ENCODE peak calls at places on chromosomes 13 and 19, in ten cellular contexts. H, C, P, Q, A, T, B, G, D and S are unnamed samples.

GRCh38 chr19:4042731-4043082 is 24.0 kb downstream of the ZBTB7A start:
- DNase-seq in G (no peak), P (no peak), T (no peak), D (no peak), Q (peak), C (no peak), A (peak), B (no peak), H (no peak), S (no peak)

GRCh38 chr13:91185294-91185863 is 162.1 kb upstream of the MIR17HG start:
- DNase-seq in H (peak), B (no peak), G (no peak), Q (no peak), C (no peak), D (no peak), A (no peak), T (peak), P (no peak), S (peak)

GRCh38 chr13:68190826-68191225 is 960.7 kb upstream of the PCDH9 start:
- DNase-seq in D (no peak), P (peak), H (no peak), G (no peak), C (no peak), A (no peak), B (no peak), T (peak), Q (peak), S (peak)

GRCh38 chr13:30774214-30774730 is 38.9 kb downstream of the ALOX5AP start:
- DNase-seq in B (no peak), C (no peak), G (peak), Q (no peak), D (no peak), P (no peak), A (no peak), T (no peak), H (no peak), S (no peak)

GRCh38 chr13:94327318-94327717 is 152.2 kb downstream of the DCT start:
- DNase-seq in P (no peak), C (no peak), B (no peak), T (no peak), G (peak), A (no peak), D (no peak), Q (no peak), H (no peak), S (peak)

GRCh38 chr13:20191311-20191901 is 1.3 kb downstream of the GJB2 start:
- DNase-seq in Q (peak), B (no peak), C (no peak), G (no peak), H (peak), P (peak), A (no peak), D (no peak), T (no peak), S (no peak)

GRCh38 chr19:48868196-48868886 is at the start of gene PLEKHA4:
- DNase-seq in A (peak), T (peak), H (peak), C (no peak), Q (peak), B (no peak), P (no peak), G (no peak), D (no peak), S (peak)

GRCh38 chr13:75395056-75395455 is 86.9 kb downstream of the TBC1D4 start:
- DNase-seq in Q (no peak), B (no peak), P (no peak), A (no peak), D (no peak), C (no peak), G (peak), H (no peak), T (no peak), S (no peak)

GRCh38 chr19:4636151-4636717 is 3.1 kb upstream of the TNFAIP8L1 start:
- DNase-seq in G (peak), T (peak), Q (peak), D (no peak), A (peak), C (no peak), B (peak), P (peak), H (no peak), S (peak)

GRCh38 chr13:98466634-98467236 is 110.2 kb downstream of the STK24 start:
- DNase-seq in H (peak), T (peak), P (peak), B (no peak), A (peak), D (no peak), G (peak), C (peak), Q (no peak), S (peak)

GRCh38 chr19:14560776-14561108 is 11.1 kb downstream of the NDUFB7 start:
- DNase-seq in P (no peak), B (no peak), C (no peak), G (no peak), Q (no peak), T (no peak), A (no peak), D (no peak), H (no peak), S (no peak)

GRCh38 chr13:35164324-35164932 is 222.4 kb downstream of the NBEA start:
- DNase-seq in T (peak), B (no peak), A (no peak), G (peak), C (peak), P (no peak), D (no peak), H (peak), Q (no peak), S (peak)

GRCh38 chr19:39301562-39301961 is 5.4 kb downstream of the IFNL1 start:
- DNase-seq in T (no peak), A (no peak), C (no peak), D (no peak), H (no peak), B (no peak), P (no peak), Q (no peak), G (no peak), S (no peak)

GRCh38 chr19:18014197-18014596 is 6.2 kb downstream of the ARRDC2 start:
- DNase-seq in G (peak), H (no peak), A (no peak), P (no peak), D (no peak), Q (no peak), T (no peak), B (no peak), C (no peak), S (no peak)

GRCh38 chr13:27131202-27131623 is 40.4 kb downstream of the USP12 start:
- DNase-seq in A (no peak), C (no peak), P (peak), G (peak), Q (no peak), B (peak), T (peak), H (peak), D (no peak), S (no peak)

GRCh38 chr19:8575467-8575997 is 1.7 kb downstream of the MYO1F start:
- DNase-seq in A (no peak), T (peak), D (no peak), B (no peak), H (peak), G (peak), P (peak), C (peak), Q (no peak), S (no peak)

GRCh38 chr13:78660130-78660857 is 1.3 kb upstream of the OBI1 start:
- DNase-seq in Q (no peak), P (no peak), C (peak), H (no peak), G (peak), B (no peak), A (peak), T (no peak), D (no peak), S (no peak)

GRCh38 chr13:71580614-71581013 is 286.4 kb downstream of the DACH1 start:
- DNase-seq in Q (no peak), C (no peak), D (no peak), G (no peak), P (no peak), B (no peak), A (peak), H (no peak), T (no peak), S (no peak)

GRCh38 chr19:38047048-38047435 is 140.0 kb downstream of the SIPA1L3 start:
- DNase-seq in B (no peak), H (peak), C (no peak), T (no peak), G (peak), P (peak), Q (no peak), A (no peak), D (no peak), S (no peak)

GRCh38 chr19:16537111-16537510 is 5.1 kb downstream of the CHERP start:
- DNase-seq in A (no peak), T (no peak), P (no peak), H (no peak), D (no peak), G (no peak), B (no peak), C (no peak), Q (no peak), S (no peak)

GRCh38 chr13:114143806-114144605 is 11.6 kb upstream of the RASA3 start:
- DNase-seq in P (no peak), C (no peak), D (no peak), H (no peak), G (peak), Q (no peak), T (no peak), A (peak), B (no peak), S (no peak)

GRCh38 chr13:59519776-59520175 is 644.0 kb downstream of the DIAPH3 start:
- DNase-seq in P (no peak), H (peak), C (no peak), A (no peak), D (no peak), G (no peak), B (no peak), T (no peak), Q (no peak), S (no peak)

GRCh38 chr13:24050292-24050711 is 110.2 kb upstream of the SPATA13 start:
- DNase-seq in B (no peak), Q (peak), T (peak), D (peak), A (no peak), P (no peak), G (peak), C (peak), H (peak), S (peak)

GRCh38 chr13:100394005-100394695 is 194.4 kb downstream of the GGACT start:
- DNase-seq in G (peak), T (peak), H (peak), A (no peak), Q (no peak), B (no peak), C (peak), P (no peak), D (no peak), S (peak)

GRCh38 chr19:7869453-7869909 is 4.7 kb downstream of the PRR36 start:
- DNase-seq in A (no peak), H (no peak), C (no peak), Q (peak), B (peak), P (peak), T (peak), D (peak), G (peak), S (peak)